ENCODE peak calls at places on chromosomes 4 and X, in four cellular contexts. E is uterus, W is cardiac muscle cell, R is IMR-90. C is an unnamed sample. For H3K4me1, the result is how much of the 10 kb centered on the place peaks cover.

GRCh38 chrX:78123190-78123589 is 16.3 kb downstream of the TAF9B start:
- DNase-seq in E (no peak), W (no peak), R (peak), C (peak)

GRCh38 chr4:87304659-87305277 is 17.9 kb downstream of the HSD17B13 start:
- DNase-seq in E (no peak), W (peak), R (peak), C (peak)

GRCh38 chrX:2172359-2172758 is 328.4 kb downstream of the DHRSX start:
- DNase-seq in E (no peak), R (no peak), W (no peak), C (no peak)

GRCh38 chr4:1960170-1960825 is 48.5 kb downstream of the NELFA start:
- DNase-seq in R (peak), W (peak), E (no peak), C (no peak)

GRCh38 chr4:185265942-185266341 is 56.5 kb downstream of the SNX25 start:
- DNase-seq in R (peak), W (no peak), E (no peak), C (peak)

GRCh38 chr4:188266386-188266785 is 127.1 kb downstream of the TRIML1 start:
- DNase-seq in W (no peak), R (no peak), E (no peak), C (no peak)

GRCh38 chrX:24928114-24928513 is 87.7 kb downstream of the ARX start:
- DNase-seq in E (no peak), R (no peak), W (no peak), C (no peak)

GRCh38 chr4:141215972-141216761 is 4.5 kb upstream of the ZNF330 start:
- DNase-seq in W (no peak), E (no peak), R (no peak), C (no peak)

GRCh38 chrX:134457708-134458107 is 2.3 kb upstream of the HPRT1 start:
- DNase-seq in E (no peak), W (no peak), R (no peak), C (no peak)

GRCh38 chr4:3022651-3023050 is 51.7 kb downstream of the HTT-AS start:
- DNase-seq in R (no peak), W (no peak), E (no peak), C (no peak)

GRCh38 chr4:20544645-20545044 is 155.6 kb upstream of the PACRGL start:
- DNase-seq in E (no peak), W (peak), R (peak), C (peak)

GRCh38 chr4:576991-577498 is 950 bp upstream of the TMEM271 start:
- DNase-seq in W (no peak), R (no peak), E (no peak), C (no peak)

GRCh38 chrX:73943572-73943899 is 360.4 kb upstream of the ZCCHC13 start:
- DNase-seq in R (no peak), E (no peak), W (no peak), C (no peak)
- H3K4me3 ChIP-seq in R (peak), E (peak), W (peak), C (peak)

DNA sequence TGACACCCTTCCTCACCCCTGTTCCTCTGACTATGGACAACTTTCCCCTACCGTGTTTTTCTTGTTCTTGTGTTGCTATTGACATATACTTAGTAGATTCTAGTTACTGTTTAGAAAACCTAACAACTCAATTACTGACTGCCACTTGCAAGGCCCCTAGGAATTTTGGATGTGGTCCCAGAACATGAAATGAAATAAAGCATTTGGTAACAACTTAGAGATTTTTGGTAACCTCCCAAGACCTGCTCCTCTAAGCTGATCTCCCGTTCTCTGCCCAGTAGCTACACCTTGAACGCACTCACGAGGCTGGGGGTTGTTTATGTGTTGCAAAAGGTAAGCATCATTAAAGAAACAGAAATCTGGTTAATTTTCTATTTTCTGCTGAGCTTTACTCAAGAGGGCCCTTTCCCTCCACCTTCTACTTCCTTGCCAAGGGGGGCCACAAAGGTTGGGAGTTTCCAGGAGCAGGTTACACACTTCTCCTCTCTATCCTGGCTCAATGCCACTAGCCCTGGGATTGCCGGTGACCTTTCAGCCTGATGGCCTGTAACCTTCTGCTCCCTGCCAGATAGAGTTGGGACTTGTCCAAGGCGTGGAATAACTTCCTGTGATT is 20.5 kb downstream of the GAB3 start:
- DNase-seq in E (peak), W (peak), R (peak), C (peak)
- H3K4me1 ChIP-seq in E (under half), W (under half), R (under half), C (half or more)

GRCh38 chrX:133417364-133417763 is 2.1 kb upstream of the GPC4 start:
- DNase-seq in E (no peak), W (no peak), R (no peak), C (no peak)

GRCh38 chrX:133413218-133413925 is 1.9 kb downstream of the GPC4 start:
- DNase-seq in W (no peak), E (peak), R (no peak), C (no peak)

GRCh38 chrX:133412665-133413064 is 2.6 kb downstream of the GPC4 start:
- DNase-seq in E (no peak), W (no peak), R (no peak), C (no peak)

GRCh38 chrX:133414399-133415275 is 652 bp downstream of the GPC4 start:
- DNase-seq in R (no peak), E (peak), W (peak), C (peak)

GRCh38 chrX:133415276-133416105 is at the start of gene GPC4:
- DNase-seq in W (peak), E (peak), R (no peak), C (peak)
- TF ChIP-seq CTCF in W (no peak), E (no peak), R (no peak), C (no peak)

GRCh38 chr4:32560306-32560705 is 1840.1 kb downstream of the PCDH7 start:
- DNase-seq in R (no peak), W (peak), E (no peak), C (peak)
- H3K4me3 ChIP-seq in R (no peak), W (no peak), E (no peak), C (peak)

C was measured in PC-3.